ENCODE peak calls at places on chromosomes 7 and 10, in seven cellular contexts. One of them, this sample, is unnamed.

GRCh38 chr7:133391220-133391619 is 138.3 kb downstream of the EXOC4 start:
- DNase-seq in fibroblast of pulmonary artery: no peak
- DNase-seq in suprapubic skin: no peak
- DNase-seq in D721Med: no peak
- DNase-seq in choroid plexus epithelial cell: no peak
- DNase-seq in bronchial epithelial cell: no peak
- DNase-seq in cardiac fibroblast: no peak
- DNase-seq in this sample: no peak

GRCh38 chr7:104981671-104982036 is 32.4 kb upstream of the KMT2E start:
- DNase-seq in fibroblast of pulmonary artery: no peak
- DNase-seq in suprapubic skin: no peak
- DNase-seq in D721Med: no peak
- DNase-seq in choroid plexus epithelial cell: no peak
- DNase-seq in bronchial epithelial cell: no peak
- DNase-seq in cardiac fibroblast: no peak
- DNase-seq in this sample: no peak

GRCh38 chr7:94476251-94476840 is 33.3 kb upstream of the CASD1 start:
- DNase-seq in fibroblast of pulmonary artery: no peak
- DNase-seq in suprapubic skin: no peak
- DNase-seq in D721Med: no peak
- DNase-seq in choroid plexus epithelial cell: no peak
- DNase-seq in bronchial epithelial cell: no peak
- DNase-seq in cardiac fibroblast: no peak
- DNase-seq in this sample: no peak

GRCh38 chr7:41641006-41641714 is 61.7 kb downstream of the INHBA start:
- DNase-seq in fibroblast of pulmonary artery: no peak
- DNase-seq in suprapubic skin: no peak
- DNase-seq in D721Med: no peak
- DNase-seq in choroid plexus epithelial cell: peak
- DNase-seq in bronchial epithelial cell: no peak
- DNase-seq in cardiac fibroblast: no peak
- DNase-seq in this sample: no peak

GRCh38 chr7:40429821-40430220 is 295.0 kb downstream of the SUGCT start:
- DNase-seq in fibroblast of pulmonary artery: peak
- DNase-seq in suprapubic skin: no peak
- DNase-seq in D721Med: no peak
- DNase-seq in choroid plexus epithelial cell: peak
- DNase-seq in bronchial epithelial cell: peak
- DNase-seq in cardiac fibroblast: peak
- DNase-seq in this sample: no peak

GRCh38 chr7:81211617-81212016 is 292.8 kb upstream of the SEMA3C start:
- DNase-seq in fibroblast of pulmonary artery: peak
- DNase-seq in suprapubic skin: no peak
- DNase-seq in D721Med: no peak
- DNase-seq in choroid plexus epithelial cell: peak
- DNase-seq in bronchial epithelial cell: no peak
- DNase-seq in cardiac fibroblast: peak
- DNase-seq in this sample: no peak

GRCh38 chr10:101131962-101132635 is 999 bp downstream of the TLX1 start:
- DNase-seq in fibroblast of pulmonary artery: no peak
- DNase-seq in suprapubic skin: no peak
- DNase-seq in D721Med: no peak
- DNase-seq in choroid plexus epithelial cell: no peak
- DNase-seq in bronchial epithelial cell: no peak
- DNase-seq in cardiac fibroblast: no peak
- DNase-seq in this sample: no peak

GRCh38 chr10:123552760-123553554 is 113.2 kb upstream of the GPR26 start:
- DNase-seq in fibroblast of pulmonary artery: no peak
- DNase-seq in suprapubic skin: peak
- DNase-seq in D721Med: no peak
- DNase-seq in choroid plexus epithelial cell: no peak
- DNase-seq in bronchial epithelial cell: no peak
- DNase-seq in cardiac fibroblast: no peak
- DNase-seq in this sample: no peak

GRCh38 chr7:142812437-142813215 is 41.9 kb downstream of the PRSS2 start:
- DNase-seq in fibroblast of pulmonary artery: no peak
- DNase-seq in suprapubic skin: no peak
- DNase-seq in D721Med: no peak
- DNase-seq in choroid plexus epithelial cell: no peak
- DNase-seq in bronchial epithelial cell: no peak
- DNase-seq in cardiac fibroblast: no peak
- DNase-seq in this sample: no peak

GRCh38 chr7:109126404-109127050 is 556.9 kb downstream of the DNAJB9 start:
- DNase-seq in fibroblast of pulmonary artery: peak
- DNase-seq in suprapubic skin: no peak
- DNase-seq in D721Med: no peak
- DNase-seq in choroid plexus epithelial cell: no peak
- DNase-seq in bronchial epithelial cell: peak
- DNase-seq in cardiac fibroblast: peak
- DNase-seq in this sample: no peak

GRCh38 chr10:102644066-102644645 is at the start of gene TRIM8:
- DNase-seq in fibroblast of pulmonary artery: peak
- DNase-seq in suprapubic skin: no peak
- DNase-seq in D721Med: no peak
- DNase-seq in choroid plexus epithelial cell: peak
- DNase-seq in bronchial epithelial cell: no peak
- DNase-seq in cardiac fibroblast: no peak
- DNase-seq in this sample: peak

GRCh38 chr10:100847440-100847839 is 65.3 kb upstream of the SLF2 start:
- DNase-seq in fibroblast of pulmonary artery: peak
- DNase-seq in suprapubic skin: no peak
- DNase-seq in D721Med: no peak
- DNase-seq in choroid plexus epithelial cell: no peak
- DNase-seq in bronchial epithelial cell: peak
- DNase-seq in cardiac fibroblast: no peak
- DNase-seq in this sample: no peak

GRCh38 chr10:70652761-70653657 is 19.3 kb upstream of the ADAMTS14 start:
- DNase-seq in fibroblast of pulmonary artery: peak
- DNase-seq in suprapubic skin: peak
- DNase-seq in D721Med: no peak
- DNase-seq in choroid plexus epithelial cell: peak
- DNase-seq in bronchial epithelial cell: no peak
- DNase-seq in cardiac fibroblast: peak
- DNase-seq in this sample: no peak

GRCh38 chr7:45495618-45496017 is 78.5 kb upstream of the ADCY1 start:
- DNase-seq in fibroblast of pulmonary artery: no peak
- DNase-seq in suprapubic skin: no peak
- DNase-seq in D721Med: no peak
- DNase-seq in choroid plexus epithelial cell: no peak
- DNase-seq in bronchial epithelial cell: no peak
- DNase-seq in cardiac fibroblast: no peak
- DNase-seq in this sample: no peak

GRCh38 chr7:45665172-45665571 is 91.0 kb downstream of the ADCY1 start:
- DNase-seq in fibroblast of pulmonary artery: no peak
- DNase-seq in suprapubic skin: peak
- DNase-seq in D721Med: no peak
- DNase-seq in choroid plexus epithelial cell: no peak
- DNase-seq in bronchial epithelial cell: no peak
- DNase-seq in cardiac fibroblast: no peak
- DNase-seq in this sample: no peak

GRCh38 chr7:74479961-74480829 is 26.5 kb downstream of the GTF2IRD1 start:
- DNase-seq in fibroblast of pulmonary artery: peak
- DNase-seq in suprapubic skin: peak
- DNase-seq in D721Med: peak
- DNase-seq in choroid plexus epithelial cell: peak
- DNase-seq in bronchial epithelial cell: peak
- DNase-seq in cardiac fibroblast: peak
- DNase-seq in this sample: no peak

GRCh38 chr10:88063861-88064521 is 200.6 kb downstream of the PTEN start:
- DNase-seq in fibroblast of pulmonary artery: no peak
- DNase-seq in suprapubic skin: no peak
- DNase-seq in D721Med: no peak
- DNase-seq in choroid plexus epithelial cell: no peak
- DNase-seq in bronchial epithelial cell: no peak
- DNase-seq in cardiac fibroblast: no peak
- DNase-seq in this sample: no peak

GRCh38 chr10:12241810-12242529 is 46.0 kb downstream of the CDC123 start:
- DNase-seq in fibroblast of pulmonary artery: peak
- DNase-seq in suprapubic skin: no peak
- DNase-seq in D721Med: no peak
- DNase-seq in choroid plexus epithelial cell: peak
- DNase-seq in bronchial epithelial cell: peak
- DNase-seq in cardiac fibroblast: peak
- DNase-seq in this sample: no peak

GRCh38 chr10:69242844-69243212 is 22.7 kb downstream of the HKDC1 start:
- DNase-seq in fibroblast of pulmonary artery: no peak
- DNase-seq in suprapubic skin: no peak
- DNase-seq in D721Med: no peak
- DNase-seq in choroid plexus epithelial cell: no peak
- DNase-seq in bronchial epithelial cell: no peak
- DNase-seq in cardiac fibroblast: peak
- DNase-seq in this sample: no peak

GRCh38 chr10:33843379-33843778 is 508.9 kb upstream of the NRP1 start:
- DNase-seq in fibroblast of pulmonary artery: no peak
- DNase-seq in suprapubic skin: no peak
- DNase-seq in D721Med: no peak
- DNase-seq in choroid plexus epithelial cell: no peak
- DNase-seq in bronchial epithelial cell: no peak
- DNase-seq in cardiac fibroblast: no peak
- DNase-seq in this sample: no peak

GRCh38 chr10:111989136-111990050 is 194.2 kb downstream of the GPAM start:
- DNase-seq in fibroblast of pulmonary artery: no peak
- DNase-seq in suprapubic skin: no peak
- DNase-seq in D721Med: no peak
- DNase-seq in choroid plexus epithelial cell: no peak
- DNase-seq in bronchial epithelial cell: no peak
- DNase-seq in cardiac fibroblast: no peak
- DNase-seq in this sample: no peak

GRCh38 chr10:46554166-46554781 is 2.2 kb downstream of the GPRIN2 start:
- DNase-seq in fibroblast of pulmonary artery: no peak
- DNase-seq in suprapubic skin: no peak
- DNase-seq in D721Med: no peak
- DNase-seq in choroid plexus epithelial cell: no peak
- DNase-seq in bronchial epithelial cell: no peak
- DNase-seq in cardiac fibroblast: no peak
- DNase-seq in this sample: no peak

GRCh38 chr7:73799282-73800141 is 29.4 kb upstream of the CLDN3 start:
- DNase-seq in fibroblast of pulmonary artery: no peak
- DNase-seq in suprapubic skin: peak
- DNase-seq in D721Med: no peak
- DNase-seq in choroid plexus epithelial cell: no peak
- DNase-seq in bronchial epithelial cell: peak
- DNase-seq in cardiac fibroblast: no peak
- DNase-seq in this sample: no peak

GRCh38 chr10:74153123-74153522 is 2.1 kb downstream of the ADK start:
- DNase-seq in fibroblast of pulmonary artery: peak
- DNase-seq in suprapubic skin: no peak
- DNase-seq in D721Med: no peak
- DNase-seq in choroid plexus epithelial cell: peak
- DNase-seq in bronchial epithelial cell: peak
- DNase-seq in cardiac fibroblast: peak
- DNase-seq in this sample: peak
- TF ChIP-seq CTCF in fibroblast of pulmonary artery: peak
- TF ChIP-seq CTCF in suprapubic skin: no peak
- TF ChIP-seq CTCF in D721Med: peak
- TF ChIP-seq CTCF in choroid plexus epithelial cell: peak
- TF ChIP-seq CTCF in bronchial epithelial cell: peak
- TF ChIP-seq CTCF in cardiac fibroblast: peak
- TF ChIP-seq CTCF in this sample: peak

GRCh38 chr10:79149345-79149661 is 80.5 kb downstream of the ZMIZ1 start:
- DNase-seq in fibroblast of pulmonary artery: no peak
- DNase-seq in suprapubic skin: no peak
- DNase-seq in D721Med: no peak
- DNase-seq in choroid plexus epithelial cell: no peak
- DNase-seq in bronchial epithelial cell: no peak
- DNase-seq in cardiac fibroblast: no peak
- DNase-seq in this sample: no peak
- TF ChIP-seq CTCF in fibroblast of pulmonary artery: no peak
- TF ChIP-seq CTCF in suprapubic skin: no peak
- TF ChIP-seq CTCF in D721Med: no peak
- TF ChIP-seq CTCF in choroid plexus epithelial cell: no peak
- TF ChIP-seq CTCF in bronchial epithelial cell: no peak
- TF ChIP-seq CTCF in cardiac fibroblast: no peak
- TF ChIP-seq CTCF in this sample: no peak

GRCh38 chr10:68231106-68231901 is 609 bp downstream of the ATOH7 start:
- DNase-seq in fibroblast of pulmonary artery: peak
- DNase-seq in suprapubic skin: no peak
- DNase-seq in D721Med: no peak
- DNase-seq in choroid plexus epithelial cell: peak
- DNase-seq in bronchial epithelial cell: peak
- DNase-seq in cardiac fibroblast: peak
- DNase-seq in this sample: peak
- TF ChIP-seq CTCF in fibroblast of pulmonary artery: peak
- TF ChIP-seq CTCF in suprapubic skin: no peak
- TF ChIP-seq CTCF in D721Med: no peak
- TF ChIP-seq CTCF in choroid plexus epithelial cell: peak
- TF ChIP-seq CTCF in bronchial epithelial cell: peak
- TF ChIP-seq CTCF in cardiac fibroblast: no peak
- TF ChIP-seq CTCF in this sample: no peak

GRCh38 chr10:90644165-90644564 is 213.7 kb downstream of the HTR7 start:
- DNase-seq in fibroblast of pulmonary artery: peak
- DNase-seq in suprapubic skin: no peak
- DNase-seq in D721Med: no peak
- DNase-seq in choroid plexus epithelial cell: peak
- DNase-seq in bronchial epithelial cell: peak
- DNase-seq in cardiac fibroblast: peak
- DNase-seq in this sample: no peak
- TF ChIP-seq CTCF in fibroblast of pulmonary artery: no peak
- TF ChIP-seq CTCF in suprapubic skin: no peak
- TF ChIP-seq CTCF in D721Med: no peak
- TF ChIP-seq CTCF in choroid plexus epithelial cell: no peak
- TF ChIP-seq CTCF in bronchial epithelial cell: no peak
- TF ChIP-seq CTCF in cardiac fibroblast: no peak
- TF ChIP-seq CTCF in this sample: no peak

DNA sequence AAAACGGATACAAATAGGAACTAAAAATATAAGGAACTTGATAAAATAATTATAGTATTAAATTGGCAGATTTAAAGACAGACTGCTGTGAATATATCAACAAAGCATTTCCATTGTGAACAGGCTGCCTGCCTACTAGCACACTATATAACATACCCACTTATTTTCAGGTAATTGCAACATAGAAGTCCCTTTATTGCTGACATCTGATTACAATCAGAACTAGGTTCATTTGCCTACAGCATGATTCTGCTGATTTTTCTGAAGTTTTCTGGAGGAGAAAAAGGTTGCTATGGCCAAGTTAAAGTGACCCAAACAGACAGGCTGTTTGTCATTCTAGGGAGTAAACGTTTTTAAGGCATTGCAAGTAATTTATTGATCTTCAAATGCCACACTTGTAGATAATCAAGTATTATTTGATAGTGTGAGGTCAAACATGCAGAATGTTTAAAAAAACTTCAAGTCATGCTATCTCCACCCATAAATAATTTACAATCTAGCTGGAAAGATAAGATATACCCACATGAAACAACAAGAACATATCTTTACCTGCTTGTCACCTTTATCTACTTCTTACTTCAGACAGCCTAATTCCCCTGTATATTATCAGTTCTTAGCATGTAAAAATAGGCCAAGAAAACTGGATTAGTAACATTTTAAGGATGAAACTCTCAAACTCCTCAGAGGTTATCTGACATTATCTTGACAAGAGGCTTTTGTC is 40.5 kb downstream of the MTPN start:
- DNase-seq in fibroblast of pulmonary artery: no peak
- DNase-seq in suprapubic skin: no peak
- DNase-seq in D721Med: no peak
- DNase-seq in choroid plexus epithelial cell: no peak
- DNase-seq in bronchial epithelial cell: no peak
- DNase-seq in cardiac fibroblast: no peak
- DNase-seq in this sample: no peak
- TF ChIP-seq CTCF in fibroblast of pulmonary artery: no peak
- TF ChIP-seq CTCF in suprapubic skin: no peak
- TF ChIP-seq CTCF in D721Med: no peak
- TF ChIP-seq CTCF in choroid plexus epithelial cell: no peak
- TF ChIP-seq CTCF in bronchial epithelial cell: no peak
- TF ChIP-seq CTCF in cardiac fibroblast: no peak
- TF ChIP-seq CTCF in this sample: no peak

This sample was measured in Calu3.